ENCODE peak calls at places on chromosome 12, in eight cellular contexts. I, S, G, Q, V, D, F and Z are unnamed samples.

GRCh38 chr12:127063339-127064090 is 1203.5 kb upstream of the TMEM132C start:
- DNase-seq in G (no peak), S (no peak), D (peak; percentile 68), V (no peak), Q (no peak), F (no peak), I (no peak), Z (no peak)

GRCh38 chr12:47317182-47317915 is 237.6 kb upstream of the AMIGO2 start:
- DNase-seq in V (no peak), D (no peak), G (no peak), Q (no peak), F (peak; percentile 33), S (no peak), I (no peak), Z (peak; percentile 73)

GRCh38 chr12:116916122-116916521 is 5.4 kb downstream of the FBXW8 start:
- DNase-seq in I (no peak), F (peak; percentile 64), D (peak; percentile 98), Q (peak; percentile 64), S (peak; percentile 50), V (peak; percentile 37), G (peak; percentile 72), Z (no peak)

GRCh38 chr12:10048531-10048930 is 18.0 kb downstream of the CLEC9A start:
- DNase-seq in I (no peak), V (no peak), F (no peak), G (no peak), Q (no peak), D (no peak), S (no peak), Z (no peak)

GRCh38 chr12:117552971-117553370 is 191.5 kb upstream of the NOS1 start:
- DNase-seq in G (no peak), F (no peak), D (no peak), S (no peak), V (no peak), I (no peak), Q (no peak), Z (no peak)

GRCh38 chr12:31005944-31006361 is 67.7 kb upstream of the DDX11 start:
- DNase-seq in F (peak; percentile 80), D (peak; percentile 96), Q (peak; percentile 22), G (peak; percentile 78), V (no peak), S (no peak), I (no peak), Z (no peak)

GRCh38 chr12:121799842-121800693 is 3.7 kb upstream of the SETD1B start:
- DNase-seq in V (peak; percentile 84), Q (peak; percentile 70), S (peak; percentile 95), I (peak; percentile 69), G (peak; percentile 91), F (peak; percentile 97), D (peak; percentile 79), Z (peak; percentile 62)

GRCh38 chr12:92398565-92399309 is 253.1 kb upstream of the BTG1 start:
- DNase-seq in D (no peak), I (peak; percentile 37), F (no peak), V (no peak), Q (no peak), S (no peak), G (no peak), Z (no peak)

GRCh38 chr12:22539055-22539454 is 5.3 kb downstream of the C2CD5 start:
- DNase-seq in F (no peak), S (no peak), Q (no peak), I (no peak), D (no peak), G (no peak), V (no peak), Z (no peak)

GRCh38 chr12:12396727-12397126 is 39.8 kb downstream of the BORCS5 start:
- DNase-seq in G (no peak), S (no peak), F (no peak), I (no peak), V (no peak), D (no peak), Q (no peak), Z (no peak)

DNA sequence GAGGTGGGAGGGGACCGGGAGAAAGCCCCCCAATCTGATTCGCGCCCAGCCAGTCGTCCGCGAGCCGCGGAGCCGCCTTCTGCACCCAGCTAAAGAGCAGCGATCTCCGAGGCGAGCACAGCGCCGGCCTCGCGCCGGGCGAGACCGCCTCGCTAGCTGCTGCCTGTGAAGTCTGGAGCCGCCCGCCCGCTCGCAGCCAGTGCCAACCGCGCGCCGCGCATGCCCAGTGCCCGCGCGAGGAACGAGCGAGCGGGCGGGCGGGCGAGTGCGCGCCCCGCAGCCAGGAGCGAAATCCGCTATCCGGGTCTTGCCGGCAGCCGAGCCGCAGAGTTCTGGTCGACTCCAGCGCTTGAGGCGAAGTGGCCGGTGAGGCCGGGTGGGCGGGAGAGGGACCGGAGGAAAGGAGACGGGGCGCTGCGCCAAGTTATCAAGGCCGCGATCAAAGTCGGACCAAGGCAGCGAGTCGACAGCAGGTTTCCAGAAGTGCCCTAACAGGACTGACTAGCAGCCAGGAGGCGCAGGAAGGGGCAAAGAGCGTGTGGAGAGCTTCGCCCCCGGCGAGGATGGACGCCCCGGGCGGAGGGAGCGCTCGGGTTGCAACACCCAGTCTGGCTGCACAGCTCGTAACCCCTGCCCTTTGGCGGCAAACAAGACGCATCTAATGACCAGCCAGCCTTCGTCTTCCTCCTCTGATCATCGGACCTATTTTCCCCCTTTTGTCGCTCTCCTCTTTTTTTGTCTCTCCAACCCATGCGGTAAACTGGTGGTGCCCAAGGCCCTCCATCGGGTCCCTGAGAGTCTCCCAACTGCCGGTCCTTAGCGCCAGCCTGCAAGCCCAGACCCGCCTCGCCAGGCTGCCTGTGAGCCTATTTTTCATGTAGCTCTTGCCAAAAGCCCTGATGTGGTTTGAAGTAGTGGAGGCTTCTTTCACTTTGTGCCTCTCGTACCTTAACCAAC is at the start of gene EPS8:
- DNase-seq in Q (peak; percentile 74), I (peak; percentile 95), G (peak; percentile 91), D (peak; percentile 90), V (peak; percentile 83), F (peak; percentile 95), S (peak; percentile 96), Z (peak; percentile 95)
- TF ChIP-seq EZH2 in Q (no peak), I (no peak), G (no peak), D (no peak), V (no peak), F (no peak), S (no peak), Z (no peak)

DNA sequence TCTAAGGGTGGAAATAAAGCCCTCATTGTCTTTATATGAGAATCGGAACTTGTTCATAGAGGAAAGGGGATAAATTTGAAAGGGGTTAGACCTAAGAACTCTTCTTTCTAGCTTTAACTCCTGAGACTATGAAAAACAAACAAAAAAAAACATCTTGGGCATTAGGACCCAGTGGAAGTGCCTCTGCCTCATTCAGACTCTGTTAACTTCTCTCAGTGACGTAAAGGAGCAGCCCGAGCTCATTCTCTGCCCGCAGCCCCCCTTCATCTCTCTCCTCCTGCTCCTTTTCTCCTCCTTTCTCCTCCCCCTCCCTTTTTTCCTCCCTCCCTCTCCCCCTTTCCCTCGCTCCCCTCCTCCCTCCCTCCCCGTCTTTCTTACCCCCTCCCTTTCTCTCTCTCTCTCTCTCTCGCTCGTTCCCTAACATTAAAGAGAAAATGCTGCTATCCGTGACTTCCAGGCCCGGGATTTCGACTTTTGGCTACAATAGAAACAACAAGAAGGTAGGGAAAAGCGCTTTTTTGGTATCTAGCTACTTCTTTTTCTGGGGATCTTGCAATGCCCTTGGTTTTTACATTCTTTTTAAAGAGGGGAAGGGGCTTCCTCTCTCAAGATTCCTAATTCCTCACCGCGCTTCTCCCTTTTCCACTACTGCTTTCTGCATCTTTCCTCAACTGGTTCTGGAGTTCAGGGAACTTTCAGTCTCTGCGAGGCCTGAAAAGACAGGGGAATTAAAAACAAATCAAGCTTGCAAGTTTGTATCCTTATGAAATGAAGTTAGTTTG is at the start of gene RBMS2:
- DNase-seq in G (peak; percentile 86), F (peak; percentile 96), D (peak; percentile 82), S (peak; percentile 93), I (peak; percentile 90), V (peak; percentile 59), Q (peak; percentile 89), Z (peak; percentile 61)
- H3K4me1 ChIP-seq in G (peaks cover 43% of the 10 kb centered on the region), F (peaks cover 61% of the 10 kb centered on the region), D (peaks cover 76% of the 10 kb centered on the region), S (peaks cover 23% of the 10 kb centered on the region), I (peaks cover 4% of the 10 kb centered on the region), V (peaks cover 37% of the 10 kb centered on the region), Q (peaks cover 89% of the 10 kb centered on the region), Z (peaks cover 6% of the 10 kb centered on the region)

GRCh38 chr12:113220593-113221180 is 577 bp upstream of the TPCN1 start:
- DNase-seq in I (no peak), V (no peak), S (no peak), F (peak; percentile 48), D (no peak), G (no peak), Q (no peak), Z (no peak)

GRCh38 chr12:113221181-113221996 is at the start of gene TPCN1:
- DNase-seq in F (peak; percentile 100), I (peak; percentile 100), S (peak; percentile 100), Q (peak; percentile 100), D (peak; percentile 100), G (peak; percentile 100), V (peak; percentile 100), Z (peak; percentile 96)

GRCh38 chr12:113224955-113225354 is 3.7 kb downstream of the TPCN1 start:
- DNase-seq in S (no peak), V (no peak), I (no peak), D (no peak), G (no peak), Q (no peak), F (no peak), Z (no peak)

GRCh38 chr12:113222730-113223531 is 1.7 kb downstream of the TPCN1 start:
- DNase-seq in G (peak; percentile 15), D (peak; percentile 75), I (no peak), Q (no peak), S (peak; percentile 89), V (peak; percentile 91), F (peak; percentile 84), Z (no peak)

DNA sequence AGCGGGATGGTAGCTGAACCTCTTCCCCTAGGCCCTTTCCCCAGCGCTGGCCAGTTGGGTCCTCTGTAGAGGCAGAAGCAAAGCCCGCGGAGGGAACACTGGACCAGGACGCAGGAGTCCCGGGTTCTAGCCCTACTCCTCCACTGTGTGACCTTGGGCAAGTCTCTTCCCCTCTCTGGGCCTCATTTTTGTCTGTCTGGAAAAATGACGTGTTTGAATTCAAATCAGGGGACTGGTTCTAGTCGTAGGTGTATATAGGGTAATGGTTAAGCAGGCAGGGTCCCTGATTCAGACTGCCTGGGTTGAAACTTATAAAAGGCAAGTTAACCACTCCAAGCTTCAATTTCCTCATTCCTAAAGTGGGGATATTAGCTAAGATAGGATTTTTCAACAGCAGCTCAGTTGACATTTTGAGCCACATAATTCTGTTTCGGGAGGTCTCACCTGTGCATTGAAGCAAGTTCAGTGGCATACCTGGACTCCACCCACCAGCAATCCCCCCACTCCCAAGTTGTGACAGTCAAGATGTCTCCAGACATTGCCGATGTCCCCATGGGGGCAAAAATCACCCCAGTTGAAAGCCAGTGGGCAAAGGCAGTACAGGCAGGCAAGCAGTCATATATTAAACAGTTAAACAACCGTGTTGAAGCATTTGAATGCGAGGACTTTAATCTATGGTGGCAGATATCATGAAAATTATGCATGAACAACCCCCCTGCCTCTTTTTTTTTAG is 899 bp downstream of the TPCN1 start:
- DNase-seq in V (no peak), Q (no peak), S (no peak), D (peak; percentile 53), I (no peak), F (no peak), G (peak; percentile 18), Z (no peak)
- H3K79me2 ChIP-seq in V (peaks cover 13% of the 10 kb centered on the region), Q (peaks cover 24% of the 10 kb centered on the region), S (peaks cover 13% of the 10 kb centered on the region), D (peaks cover 19% of the 10 kb centered on the region), I (peaks cover 6% of the 10 kb centered on the region), F (peaks cover 6% of the 10 kb centered on the region), G (peaks cover 13% of the 10 kb centered on the region), Z (peaks cover 19% of the 10 kb centered on the region)

DNA sequence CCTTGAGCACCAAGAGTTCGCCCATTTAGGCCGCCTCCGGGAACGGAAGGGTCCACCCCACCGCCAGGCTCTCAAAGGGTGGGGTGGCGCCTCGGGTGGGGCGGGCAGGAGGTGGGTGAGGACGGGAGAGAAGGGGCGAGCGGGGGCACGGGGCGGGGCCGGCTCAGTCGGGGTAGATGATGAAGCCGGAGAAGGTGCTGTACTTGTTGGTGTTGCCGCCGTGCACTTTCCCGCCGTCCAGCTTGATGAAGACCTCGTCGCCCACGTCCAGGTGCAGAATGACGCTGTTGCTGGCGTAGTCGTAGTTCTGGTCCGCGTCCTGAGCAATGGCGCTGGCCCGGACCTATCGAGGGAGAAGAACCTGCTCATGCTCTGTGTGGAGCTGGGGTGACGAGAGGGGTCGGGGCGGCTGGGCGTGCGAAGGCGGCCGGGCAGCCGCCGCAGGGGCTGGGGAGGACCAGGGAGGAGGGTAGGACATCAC is 4.1 kb downstream of the C1QL4 start:
- DNase-seq in D (no peak), F (no peak), G (no peak), S (peak; percentile 3), V (no peak), I (no peak), Q (no peak), Z (no peak)
- TF ChIP-seq EZH2 in D (no peak), F (no peak), G (no peak), S (no peak), V (no peak), I (peak; percentile 15), Q (no peak), Z (no peak)